ENCODE peak calls at places on chromosomes 3 and 15, in six cellular contexts. V is mesothelial cell of epicardium; G is WERI-Rb-1; K is A172; U is lung microvascular endothelial cell; X is activated effector memory CD4-positive, alpha-beta T cell treated with Interleukin-2 at 50 U/mL for 16 hours. A is an unnamed sample.

GRCh38 chr3:96331341-96331740 is 483.1 kb upstream of the EPHA6 start:
- DNase-seq in K (peak; percentile 4), X (no peak), V (no peak), G (no peak), U (peak; percentile 38), A (peak; percentile 1)

GRCh38 chr3:149152420-149152819 is 23.0 kb downstream of the HPS3 start:
- DNase-seq in U (peak; percentile 2), V (no peak), K (no peak), G (no peak), X (no peak), A (peak; percentile 39)

GRCh38 chr15:71512281-71513016 is 297.9 kb upstream of the NR2E3 start:
- DNase-seq in K (no peak), G (no peak), X (no peak), U (no peak), V (no peak), A (no peak)

GRCh38 chr3:170689218-170689874 is 103.5 kb upstream of the SLC7A14 start:
- DNase-seq in X (no peak), K (peak; percentile 94), V (peak; percentile 62), G (peak; percentile 17), U (peak; percentile 71), A (no peak)

GRCh38 chr15:91549581-91549980 is 303.9 kb upstream of the SLCO3A1 start:
- DNase-seq in G (no peak), X (no peak), V (no peak), K (no peak), U (no peak), A (no peak)

GRCh38 chr3:183554377-183554776 is 1.1 kb downstream of the KLHL6 start:
- DNase-seq in K (no peak), U (peak; percentile 70), X (no peak), V (no peak), G (no peak), A (no peak)

GRCh38 chr15:30919877-30920550 is 16.3 kb downstream of the FAN1 start:
- DNase-seq in X (no peak), V (no peak), K (no peak), G (no peak), U (no peak), A (no peak)

GRCh38 chr3:114313426-114313825 is 19.6 kb downstream of the TIGIT start:
- DNase-seq in X (no peak), U (no peak), K (no peak), G (no peak), V (no peak), A (no peak)

GRCh38 chr3:141949972-141950371 is 73.5 kb downstream of the ATP1B3 start:
- DNase-seq in X (no peak), V (no peak), G (no peak), K (no peak), U (no peak), A (no peak)

GRCh38 chr15:89068325-89068784 is 19.9 kb upstream of the ABHD2 start:
- DNase-seq in K (peak; percentile 82), X (no peak), G (no peak), V (no peak), U (peak; percentile 49), A (no peak)

GRCh38 chr3:137121704-137122314 is 164.0 kb downstream of the IL20RB start:
- DNase-seq in V (no peak), X (no peak), G (peak; percentile 61), U (peak; percentile 63), K (peak; percentile 27), A (peak; percentile 58)

GRCh38 chr15:101702077-101702476 is 22.2 kb downstream of the TARS3 start:
- DNase-seq in K (peak; percentile 23), V (no peak), U (peak; percentile 48), G (no peak), X (no peak), A (no peak)

GRCh38 chr3:190076601-190077444 is 43.9 kb downstream of the P3H2 start:
- DNase-seq in V (peak; percentile 52), U (peak; percentile 97), K (peak; percentile 96), X (no peak), G (no peak), A (no peak)

GRCh38 chr15:67413770-67414429 is 107.0 kb upstream of the C15orf61 start:
- DNase-seq in U (peak; percentile 78), V (no peak), K (peak; percentile 83), X (no peak), G (no peak), A (no peak)

GRCh38 chr15:89998141-89998661 is 2.9 kb upstream of the ZNF710 start:
- DNase-seq in V (no peak), K (peak; percentile 80), X (no peak), U (peak; percentile 76), G (peak; percentile 15), A (no peak)

GRCh38 chr3:146164951-146165350 is 4.0 kb upstream of the PLOD2 start:
- DNase-seq in G (no peak), V (no peak), X (no peak), U (no peak), K (no peak), A (no peak)

GRCh38 chr15:66772604-66772966 is 70.5 kb downstream of the SMAD6 start:
- DNase-seq in V (no peak), K (no peak), X (no peak), G (no peak), U (no peak), A (no peak)

GRCh38 chr3:101084404-101084803 is 91.2 kb upstream of the ABI3BP start:
- DNase-seq in U (peak; percentile 29), K (no peak), V (no peak), G (no peak), X (no peak), A (no peak)

GRCh38 chr15:59111267-59111666 is 6.3 kb downstream of the CCNB2 start:
- DNase-seq in V (no peak), K (no peak), G (no peak), U (no peak), X (no peak), A (no peak)

GRCh38 chr15:91886878-91887277 is 33.4 kb downstream of the SLCO3A1 start:
- DNase-seq in V (no peak), K (no peak), G (no peak), U (no peak), X (no peak), A (no peak)

GRCh38 chr3:41251593-41251992 is 52.3 kb downstream of the CTNNB1 start:
- DNase-seq in X (no peak), G (no peak), U (no peak), V (no peak), K (no peak), A (no peak)

GRCh38 chr3:52403955-52404354 is 40.9 kb downstream of the SEMA3G start:
- DNase-seq in K (no peak), U (no peak), G (no peak), X (no peak), V (no peak), A (no peak)

GRCh38 chr15:78216276-78217229 is 17.8 kb downstream of the ACSBG1 start:
- DNase-seq in K (peak; percentile 76), U (no peak), X (no peak), V (no peak), G (no peak), A (no peak)

A was measured in Jurkat, Clone E6-1.